ENCODE peak calls at places on chromosomes 3 and 15, in four cellular contexts. C, H, K and O are unnamed samples.

GRCh38 chr15:62896969-62897486 is 145.5 kb upstream of the TPM1 start:
- DNase-seq in C (peak; percentile 39), H (no peak), K (peak; percentile 99), O (peak; percentile 36)

GRCh38 chr3:8604006-8604405 is 40.6 kb downstream of the SSUH2 start:
- DNase-seq in C (no peak), H (no peak), K (no peak), O (no peak)

GRCh38 chr3:50268703-50269451 is at the start of gene SEMA3B:
- DNase-seq in C (no peak), H (no peak), K (no peak), O (no peak)

GRCh38 chr3:8458711-8459110 is 42.9 kb upstream of the LMCD1 start:
- DNase-seq in C (no peak), H (no peak), K (peak; percentile 95), O (no peak)

GRCh38 chr15:82021021-82021420 is 24.8 kb downstream of the MEX3B start:
- DNase-seq in C (peak; percentile 14), H (no peak), K (peak; percentile 30), O (no peak)

GRCh38 chr3:100124116-100124767 is 9.9 kb upstream of the FILIP1L start:
- DNase-seq in C (no peak), H (no peak), K (no peak), O (no peak)

GRCh38 chr15:59657635-59658125 is 365 bp upstream of the GTF2A2 start:
- DNase-seq in C (no peak), H (peak; percentile 34), K (no peak), O (no peak)

GRCh38 chr15:68347392-68347791 is 69.8 kb downstream of the FEM1B start:
- DNase-seq in C (no peak), H (no peak), K (peak; percentile 90), O (no peak)

GRCh38 chr3:23172059-23172458 is 31.1 kb upstream of the UBE2E2 start:
- DNase-seq in C (no peak), H (no peak), K (no peak), O (no peak)

GRCh38 chr3:30843950-30844349 is 50.5 kb downstream of the GADL1 start:
- DNase-seq in C (no peak), H (no peak), K (no peak), O (no peak)

GRCh38 chr3:48194446-48195071 is 6.3 kb upstream of the CDC25A start:
- DNase-seq in C (peak; percentile 82), H (peak; percentile 84), K (peak; percentile 51), O (peak; percentile 79)

GRCh38 chr3:69888946-69889315 is 110.6 kb upstream of the SAMMSON start:
- DNase-seq in C (no peak), H (no peak), K (no peak), O (no peak)

GRCh38 chr3:179265092-179265491 is 14.2 kb upstream of the KCNMB3 start:
- DNase-seq in C (no peak), H (no peak), K (no peak), O (no peak)

GRCh38 chr15:96264351-96264798 is 66.1 kb upstream of the NR2F2 start:
- DNase-seq in C (no peak), H (no peak), K (no peak), O (no peak)

GRCh38 chr15:91336691-91337090 is 236.6 kb downstream of the SV2B start:
- DNase-seq in C (no peak), H (no peak), K (no peak), O (no peak)

GRCh38 chr3:72593881-72594397 is 254.3 kb downstream of the SHQ1 start:
- DNase-seq in C (no peak), H (no peak), K (peak; percentile 18), O (no peak)

GRCh38 chr3:129230311-129231019 is 18.9 kb upstream of the COPG1 start:
- DNase-seq in C (no peak), H (no peak), K (peak; percentile 90), O (no peak)

GRCh38 chr3:56370991-56371775 is 97.1 kb downstream of the ERC2 start:
- DNase-seq in C (no peak), H (no peak), K (no peak), O (no peak)

GRCh38 chr3:31041161-31041978 is 146.9 kb upstream of the GADL1 start:
- DNase-seq in C (peak; percentile 99), H (peak; percentile 80), K (peak; percentile 78), O (peak; percentile 20)

GRCh38 chr3:169147246-169148008 is 516.1 kb downstream of the MECOM start:
- DNase-seq in C (peak; percentile 95), H (peak; percentile 86), K (peak; percentile 61), O (peak; percentile 80)

GRCh38 chr3:51568041-51568440 is 29.5 kb downstream of the RAD54L2 start:
- DNase-seq in C (no peak), H (no peak), K (no peak), O (no peak)

GRCh38 chr3:143951351-143951971 is 20.2 kb upstream of the DIPK2A start:
- DNase-seq in C (peak; percentile 63), H (no peak), K (peak; percentile 46), O (peak; percentile 18)

GRCh38 chr3:141426404-141427034 is 58.2 kb downstream of the ZBTB38 start:
- DNase-seq in C (peak; percentile 52), H (no peak), K (peak; percentile 79), O (no peak)

GRCh38 chr3:36210840-36211655 is 169.3 kb upstream of the STAC start:
- DNase-seq in C (no peak), H (no peak), K (no peak), O (no peak)

GRCh38 chr3:115292131-115292530 is 145.0 kb upstream of the ZBTB20 start:
- DNase-seq in C (no peak), H (no peak), K (no peak), O (no peak)

GRCh38 chr3:40793739-40794138 is 269.0 kb downstream of the ZNF621 start:
- DNase-seq in C (no peak), H (no peak), K (no peak), O (no peak)

GRCh38 chr3:181719298-181719859 is 7.7 kb downstream of the SOX2 start:
- DNase-seq in C (no peak), H (no peak), K (no peak), O (no peak)

GRCh38 chr15:88998980-88999713 is 86.0 kb upstream of the MFGE8 start:
- DNase-seq in C (peak; percentile 72), H (peak; percentile 93), K (no peak), O (no peak)

GRCh38 chr3:119700269-119700919 is 2.4 kb upstream of the CFAP91 start:
- DNase-seq in C (no peak), H (no peak), K (peak; percentile 57), O (no peak)

GRCh38 chr3:195768414-195768813 is 43.3 kb downstream of the MUC4 start:
- DNase-seq in C (no peak), H (no peak), K (no peak), O (no peak)

DNA sequence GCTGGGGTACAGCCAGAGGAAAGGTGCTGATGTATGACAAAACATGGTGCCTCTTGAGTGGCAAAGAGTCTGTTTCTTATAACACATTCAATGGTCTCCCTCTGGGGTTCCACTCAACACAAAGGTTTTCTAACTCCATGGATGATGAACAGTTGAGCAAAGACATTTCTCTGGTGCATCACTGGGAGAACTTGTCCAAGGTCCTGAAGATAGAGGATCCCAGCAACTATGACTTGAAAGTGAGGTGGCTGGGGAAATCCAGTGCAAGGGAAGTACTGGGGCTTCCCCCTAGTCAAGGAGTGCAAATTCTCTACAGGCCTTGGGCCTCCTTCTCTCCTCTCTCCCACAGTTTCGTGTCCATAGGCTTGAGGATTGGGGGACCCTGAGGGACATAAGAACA is 431.1 kb downstream of the WDR72 start:
- DNase-seq in C (peak; percentile 39), H (no peak), K (no peak), O (no peak)
- H2AK5ac ChIP-seq in C (no peak overlapping the region), H (no peak overlapping the region), K (no peak overlapping the region), O (no peak overlapping the region)

DNA sequence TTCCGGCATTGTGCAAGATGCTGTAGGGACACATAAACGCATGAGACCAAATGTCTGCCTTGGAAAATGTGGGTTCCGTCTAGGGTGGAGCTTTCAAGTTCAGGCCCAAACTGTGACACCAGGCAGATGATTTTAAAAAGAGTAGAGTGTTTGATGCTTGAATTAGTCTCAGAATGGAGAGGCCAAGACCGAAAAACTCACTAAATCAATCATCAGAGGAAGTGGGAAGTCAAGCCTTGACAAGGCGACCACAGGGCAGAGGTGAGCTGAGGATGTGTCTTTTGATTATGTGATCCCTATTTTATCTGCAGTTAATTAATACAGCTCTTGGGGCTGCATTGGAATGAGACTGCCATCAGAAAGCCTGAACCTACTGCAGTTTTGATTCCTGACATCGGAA is 275.4 kb downstream of the ABHD5 start:
- DNase-seq in C (no peak), H (no peak), K (no peak), O (no peak)
- H2AK5ac ChIP-seq in C (no peak overlapping the region), H (no peak overlapping the region), K (no peak overlapping the region), O (no peak overlapping the region)

GRCh38 chr3:13300546-13301294 is 119.4 kb downstream of the NUP210 start:
- DNase-seq in C (no peak), H (no peak), K (no peak), O (no peak)

GRCh38 chr3:13296662-13297061 is 123.5 kb downstream of the NUP210 start:
- DNase-seq in C (peak; percentile 32), H (no peak), K (no peak), O (no peak)

GRCh38 chr3:13301295-13301987 is 118.7 kb downstream of the NUP210 start:
- DNase-seq in C (peak; percentile 96), H (peak; percentile 95), K (peak; percentile 68), O (no peak)

GRCh38 chr3:13303410-13303809 is 116.7 kb downstream of the NUP210 start:
- DNase-seq in C (peak; percentile 13), H (no peak), K (no peak), O (no peak)

DNA sequence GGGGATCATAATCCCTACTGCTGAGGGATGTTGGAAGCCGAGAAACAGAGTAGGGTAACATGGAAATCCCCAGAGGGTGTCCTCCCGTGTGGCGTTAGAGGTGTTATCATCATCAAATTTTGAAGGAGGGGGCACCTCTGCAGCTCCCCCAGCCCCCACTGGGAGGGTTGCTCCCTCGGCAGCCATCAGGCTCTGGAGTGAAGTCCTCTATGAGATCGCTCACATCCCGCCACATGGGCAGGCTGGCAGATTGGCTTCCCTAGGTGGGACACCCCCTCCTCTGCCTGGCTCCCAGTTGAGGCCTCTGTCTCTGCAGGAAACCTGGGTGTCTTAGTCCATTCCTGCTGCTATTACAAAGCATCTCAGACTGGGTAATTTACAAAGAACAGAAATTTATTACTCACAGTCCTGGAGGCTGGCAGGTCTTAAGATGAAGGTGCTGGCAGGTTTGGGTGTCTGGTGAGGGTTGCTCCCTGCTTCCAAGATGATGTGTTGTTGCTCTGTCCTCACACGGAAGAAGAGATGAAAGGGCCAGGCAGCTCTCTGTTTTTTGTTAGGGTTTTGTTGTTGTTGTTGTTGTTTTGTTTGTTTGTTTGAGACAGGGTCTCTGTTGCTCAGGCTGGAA is 120.5 kb downstream of the NUP210 start:
- DNase-seq in C (no peak), H (no peak), K (no peak), O (no peak)
- H2AK5ac ChIP-seq in C (no peak overlapping the region), H (no peak overlapping the region), K (no peak overlapping the region), O (peak overlapping the region; percentile 76)

GRCh38 chr3:14432996-14433572 is 30.7 kb downstream of the SLC6A6 start:
- DNase-seq in C (no peak), H (no peak), K (no peak), O (no peak)
- H2AK5ac ChIP-seq in C (no peak overlapping the region), H (no peak overlapping the region), K (peak overlapping the region; percentile 91), O (peak overlapping the region; percentile 14)